ENCODE peak calls at places on chromosomes 6 and 20, in ten cellular contexts. B is naive B cell, G is NCI-H2029, Q is dorsolateral prefrontal cortex, J is lung, R is NCI-H774, H is NCI-H460, X is DMS79, N is HT-29, I is keratinocyte. L is an unnamed sample.

GRCh38 chr6:78700997-78701396 is 166.4 kb upstream of the IRAK1BP1 start:
- DNase-seq in Q (no peak), H (no peak), R (no peak), B (no peak), X (no peak), G (no peak), I (no peak), J (no peak), N (no peak), L (no peak)

GRCh38 chr6:134657751-134658522 is 292.0 kb downstream of the ALDH8A1 start:
- DNase-seq in I (no peak), H (peak; percentile 7), R (no peak), Q (no peak), X (no peak), B (no peak), N (no peak), J (no peak), G (no peak), L (no peak)

GRCh38 chr20:2299301-2299700 is 3.5 kb downstream of the TGM3 start:
- DNase-seq in J (peak; percentile 65), I (no peak), N (no peak), R (no peak), H (peak; percentile 66), Q (no peak), B (no peak), G (no peak), X (no peak), L (no peak)

GRCh38 chr6:166587631-166588413 is 1.3 kb upstream of the RAMACL start:
- DNase-seq in Q (no peak), R (no peak), I (no peak), X (no peak), B (peak; percentile 64), H (no peak), G (no peak), N (no peak), J (no peak), L (no peak)

GRCh38 chr6:138115191-138115590 is 8.0 kb upstream of the PERP start:
- DNase-seq in B (no peak), H (no peak), I (no peak), N (no peak), R (no peak), G (no peak), J (no peak), X (peak; percentile 13), Q (no peak), L (peak; percentile 5)

GRCh38 chr6:166460473-166461437 is 78.0 kb upstream of the MPC1 start:
- DNase-seq in H (no peak), B (no peak), N (no peak), Q (no peak), R (no peak), J (no peak), X (no peak), I (no peak), G (no peak), L (no peak)

GRCh38 chr20:9035129-9035528 is 33.8 kb upstream of the PLCB4 start:
- DNase-seq in X (no peak), G (no peak), R (no peak), Q (no peak), I (no peak), B (no peak), N (no peak), J (no peak), H (peak; percentile 46), L (no peak)

GRCh38 chr6:2534406-2535139 is 216.1 kb downstream of the MYLK4 start:
- DNase-seq in R (no peak), Q (no peak), B (no peak), N (no peak), X (no peak), I (no peak), J (no peak), H (peak; percentile 72), G (no peak), L (no peak)

GRCh38 chr20:60132827-60133549 is 174.8 kb downstream of the CDH26 start:
- DNase-seq in R (no peak), N (no peak), B (no peak), Q (no peak), G (no peak), I (no peak), X (no peak), H (no peak), J (no peak), L (no peak)

GRCh38 chr6:87731080-87731479 is 29.0 kb upstream of the AKIRIN2 start:
- DNase-seq in H (no peak), Q (no peak), I (no peak), R (no peak), X (no peak), B (no peak), J (no peak), G (no peak), N (no peak), L (no peak)

L was measured in SHP77.